ENCODE peak calls at places on chromosomes 16 and 17, in seven cellular contexts. One of them, this sample, is unnamed.

GRCh38 chr16:72312862-72313261 is 140.9 kb upstream of the PMFBP1 start:
- DNase-seq in mesendoderm: no peak
- DNase-seq in H9: no peak
- DNase-seq in neuronal stem cell: no peak
- DNase-seq in H1: no peak
- DNase-seq in mesenchymal stem cell: no peak
- DNase-seq in trophoblast cell: no peak
- DNase-seq in this sample: peak

GRCh38 chr16:80976946-80977345 is 29.7 kb downstream of the CMC2 start:
- DNase-seq in mesendoderm: no peak
- DNase-seq in H9: no peak
- DNase-seq in neuronal stem cell: no peak
- DNase-seq in H1: no peak
- DNase-seq in mesenchymal stem cell: peak
- DNase-seq in trophoblast cell: no peak
- DNase-seq in this sample: peak

GRCh38 chr17:66678061-66678460 is 156.9 kb upstream of the CACNG5 start:
- DNase-seq in mesendoderm: no peak
- DNase-seq in H9: peak
- DNase-seq in neuronal stem cell: no peak
- DNase-seq in H1: no peak
- DNase-seq in mesenchymal stem cell: no peak
- DNase-seq in trophoblast cell: no peak
- DNase-seq in this sample: no peak

GRCh38 chr17:8825802-8826201 is 26.6 kb upstream of the MFSD6L start:
- DNase-seq in mesendoderm: no peak
- DNase-seq in H9: no peak
- DNase-seq in neuronal stem cell: no peak
- DNase-seq in H1: peak
- DNase-seq in mesenchymal stem cell: no peak
- DNase-seq in trophoblast cell: no peak
- DNase-seq in this sample: no peak

GRCh38 chr17:72609501-72609900 is 483.0 kb downstream of the SLC39A11 start:
- DNase-seq in mesendoderm: no peak
- DNase-seq in H9: no peak
- DNase-seq in neuronal stem cell: no peak
- DNase-seq in H1: no peak
- DNase-seq in mesenchymal stem cell: no peak
- DNase-seq in trophoblast cell: no peak
- DNase-seq in this sample: peak

GRCh38 chr17:35578929-35579448 is 618 bp upstream of the PEX12 start:
- DNase-seq in mesendoderm: no peak
- DNase-seq in H9: no peak
- DNase-seq in neuronal stem cell: no peak
- DNase-seq in H1: no peak
- DNase-seq in mesenchymal stem cell: peak
- DNase-seq in trophoblast cell: no peak
- DNase-seq in this sample: no peak

GRCh38 chr17:39935896-39936295 is 8.4 kb downstream of the LRRC3C start:
- DNase-seq in mesendoderm: no peak
- DNase-seq in H9: no peak
- DNase-seq in neuronal stem cell: no peak
- DNase-seq in H1: no peak
- DNase-seq in mesenchymal stem cell: no peak
- DNase-seq in trophoblast cell: no peak
- DNase-seq in this sample: peak

GRCh38 chr17:53032861-53033271 is 789.9 kb upstream of the KIF2B start:
- DNase-seq in mesendoderm: peak
- DNase-seq in H9: peak
- DNase-seq in neuronal stem cell: peak
- DNase-seq in H1: peak
- DNase-seq in mesenchymal stem cell: peak
- DNase-seq in trophoblast cell: no peak
- DNase-seq in this sample: peak

GRCh38 chr16:49588729-49589384 is 215.3 kb downstream of the C16orf78 start:
- DNase-seq in mesendoderm: peak
- DNase-seq in H9: peak
- DNase-seq in neuronal stem cell: no peak
- DNase-seq in H1: peak
- DNase-seq in mesenchymal stem cell: peak
- DNase-seq in trophoblast cell: no peak
- DNase-seq in this sample: peak

GRCh38 chr16:25493136-25493811 is 198.5 kb upstream of the HS3ST4 start:
- DNase-seq in mesendoderm: no peak
- DNase-seq in H9: no peak
- DNase-seq in neuronal stem cell: no peak
- DNase-seq in H1: no peak
- DNase-seq in mesenchymal stem cell: no peak
- DNase-seq in trophoblast cell: no peak
- DNase-seq in this sample: no peak

GRCh38 chr17:39393732-39394131 is 7.7 kb downstream of the FBXL20 start:
- DNase-seq in mesendoderm: no peak
- DNase-seq in H9: no peak
- DNase-seq in neuronal stem cell: no peak
- DNase-seq in H1: no peak
- DNase-seq in mesenchymal stem cell: no peak
- DNase-seq in trophoblast cell: no peak
- DNase-seq in this sample: no peak

GRCh38 chr17:73462830-73463229 is 151.0 kb upstream of the CDC42EP4 start:
- DNase-seq in mesendoderm: no peak
- DNase-seq in H9: no peak
- DNase-seq in neuronal stem cell: no peak
- DNase-seq in H1: no peak
- DNase-seq in mesenchymal stem cell: no peak
- DNase-seq in trophoblast cell: no peak
- DNase-seq in this sample: no peak

GRCh38 chr17:17258011-17258410 is 21.0 kb upstream of the FLCN start:
- DNase-seq in mesendoderm: no peak
- DNase-seq in H9: no peak
- DNase-seq in neuronal stem cell: no peak
- DNase-seq in H1: no peak
- DNase-seq in mesenchymal stem cell: no peak
- DNase-seq in trophoblast cell: no peak
- DNase-seq in this sample: no peak

GRCh38 chr17:19369107-19369778 is 6.7 kb upstream of the B9D1 start:
- DNase-seq in mesendoderm: no peak
- DNase-seq in H9: no peak
- DNase-seq in neuronal stem cell: no peak
- DNase-seq in H1: no peak
- DNase-seq in mesenchymal stem cell: no peak
- DNase-seq in trophoblast cell: no peak
- DNase-seq in this sample: no peak

GRCh38 chr17:14737984-14738651 is 437.2 kb downstream of the HS3ST3B1 start:
- DNase-seq in mesendoderm: peak
- DNase-seq in H9: peak
- DNase-seq in neuronal stem cell: peak
- DNase-seq in H1: no peak
- DNase-seq in mesenchymal stem cell: peak
- DNase-seq in trophoblast cell: peak
- DNase-seq in this sample: peak

GRCh38 chr17:15457723-15458094 is 9.7 kb downstream of the CDRT4 start:
- DNase-seq in mesendoderm: no peak
- DNase-seq in H9: no peak
- DNase-seq in neuronal stem cell: no peak
- DNase-seq in H1: no peak
- DNase-seq in mesenchymal stem cell: no peak
- DNase-seq in trophoblast cell: no peak
- DNase-seq in this sample: no peak

GRCh38 chr16:70429888-70430666 is 8.8 kb downstream of the ST3GAL2 start:
- DNase-seq in mesendoderm: no peak
- DNase-seq in H9: no peak
- DNase-seq in neuronal stem cell: no peak
- DNase-seq in H1: no peak
- DNase-seq in mesenchymal stem cell: no peak
- DNase-seq in trophoblast cell: no peak
- DNase-seq in this sample: no peak

GRCh38 chr16:4586297-4586696 is 28.4 kb downstream of the UBALD1 start:
- DNase-seq in mesendoderm: no peak
- DNase-seq in H9: no peak
- DNase-seq in neuronal stem cell: no peak
- DNase-seq in H1: no peak
- DNase-seq in mesenchymal stem cell: no peak
- DNase-seq in trophoblast cell: no peak
- DNase-seq in this sample: no peak

GRCh38 chr16:24758373-24758772 is 28.9 kb downstream of the TNRC6A start:
- DNase-seq in mesendoderm: peak
- DNase-seq in H9: no peak
- DNase-seq in neuronal stem cell: no peak
- DNase-seq in H1: no peak
- DNase-seq in mesenchymal stem cell: no peak
- DNase-seq in trophoblast cell: no peak
- DNase-seq in this sample: peak

GRCh38 chr16:56910114-56910511 is 21.8 kb upstream of the HERPUD1 start:
- DNase-seq in mesendoderm: no peak
- DNase-seq in H9: no peak
- DNase-seq in neuronal stem cell: no peak
- DNase-seq in H1: no peak
- DNase-seq in mesenchymal stem cell: no peak
- DNase-seq in trophoblast cell: no peak
- DNase-seq in this sample: no peak

GRCh38 chr17:7867881-7868329 is 10.1 kb downstream of the CYB5D1 start:
- DNase-seq in mesendoderm: no peak
- DNase-seq in H9: no peak
- DNase-seq in neuronal stem cell: no peak
- DNase-seq in H1: no peak
- DNase-seq in mesenchymal stem cell: no peak
- DNase-seq in trophoblast cell: no peak
- DNase-seq in this sample: no peak

GRCh38 chr16:84386044-84386443 is 17.7 kb downstream of the ATP2C2 start:
- DNase-seq in mesendoderm: no peak
- DNase-seq in H9: no peak
- DNase-seq in neuronal stem cell: no peak
- DNase-seq in H1: no peak
- DNase-seq in mesenchymal stem cell: no peak
- DNase-seq in trophoblast cell: no peak
- DNase-seq in this sample: no peak

GRCh38 chr16:84383106-84383505 is 14.8 kb downstream of the ATP2C2 start:
- DNase-seq in mesendoderm: no peak
- DNase-seq in H9: no peak
- DNase-seq in neuronal stem cell: no peak
- DNase-seq in H1: no peak
- DNase-seq in mesenchymal stem cell: no peak
- DNase-seq in trophoblast cell: no peak
- DNase-seq in this sample: no peak

GRCh38 chr16:84390131-84390785 is 21.9 kb downstream of the ATP2C2 start:
- DNase-seq in mesendoderm: peak
- DNase-seq in H9: no peak
- DNase-seq in neuronal stem cell: no peak
- DNase-seq in H1: no peak
- DNase-seq in mesenchymal stem cell: no peak
- DNase-seq in trophoblast cell: no peak
- DNase-seq in this sample: no peak

GRCh38 chr16:84391151-84391873 is 23.0 kb downstream of the ATP2C2 start:
- DNase-seq in mesendoderm: no peak
- DNase-seq in H9: no peak
- DNase-seq in neuronal stem cell: no peak
- DNase-seq in H1: no peak
- DNase-seq in mesenchymal stem cell: no peak
- DNase-seq in trophoblast cell: no peak
- DNase-seq in this sample: peak

DNA sequence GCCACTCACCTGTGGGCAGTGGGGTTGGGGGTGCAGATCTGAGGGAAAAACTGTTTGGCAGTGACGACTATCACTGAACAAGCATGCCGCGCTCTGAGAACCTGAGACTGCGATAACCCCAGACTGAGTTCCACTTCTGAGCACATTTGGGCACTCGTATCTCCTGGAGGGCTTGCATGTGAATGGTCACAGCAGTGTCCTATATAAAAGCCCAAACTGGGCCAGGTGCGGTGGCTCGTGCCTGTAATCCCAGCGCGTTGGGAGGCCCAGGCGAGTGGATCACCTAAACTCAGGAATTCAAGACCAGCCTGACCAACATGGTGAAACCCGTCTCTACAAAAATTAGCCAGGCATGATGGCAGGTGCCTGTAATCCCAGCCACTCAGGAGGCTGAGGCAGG is 18.7 kb downstream of the ATP2C2 start:
- DNase-seq in mesendoderm: no peak
- DNase-seq in H9: no peak
- DNase-seq in neuronal stem cell: no peak
- DNase-seq in H1: no peak
- DNase-seq in mesenchymal stem cell: no peak
- DNase-seq in trophoblast cell: no peak
- DNase-seq in this sample: no peak
- H3K23ac ChIP-seq in mesendoderm: no peak
- H3K23ac ChIP-seq in H9: no peak
- H3K23ac ChIP-seq in neuronal stem cell: no peak
- H3K23ac ChIP-seq in H1: no peak
- H3K23ac ChIP-seq in mesenchymal stem cell: no peak
- H3K23ac ChIP-seq in trophoblast cell: no peak
- H3K23ac ChIP-seq in this sample: no peak

GRCh38 chr17:82865996-82866395 is 26.2 kb upstream of the ZNF750 start:
- DNase-seq in mesendoderm: no peak
- DNase-seq in H9: no peak
- DNase-seq in neuronal stem cell: no peak
- DNase-seq in H1: no peak
- DNase-seq in mesenchymal stem cell: no peak
- DNase-seq in trophoblast cell: no peak
- DNase-seq in this sample: no peak
- H3K4me2 ChIP-seq in mesendoderm: no peak
- H3K4me2 ChIP-seq in H9: no peak
- H3K4me2 ChIP-seq in neuronal stem cell: no peak
- H3K4me2 ChIP-seq in H1: no peak
- H3K4me2 ChIP-seq in mesenchymal stem cell: no peak
- H3K4me2 ChIP-seq in trophoblast cell: no peak
- H3K4me2 ChIP-seq in this sample: no peak

GRCh38 chr17:48439072-48439471 is 9.1 kb upstream of the SKAP1 start:
- DNase-seq in mesendoderm: no peak
- DNase-seq in H9: no peak
- DNase-seq in neuronal stem cell: no peak
- DNase-seq in H1: no peak
- DNase-seq in mesenchymal stem cell: no peak
- DNase-seq in trophoblast cell: no peak
- DNase-seq in this sample: no peak
- H3K23ac ChIP-seq in mesendoderm: no peak
- H3K23ac ChIP-seq in H9: no peak
- H3K23ac ChIP-seq in neuronal stem cell: no peak
- H3K23ac ChIP-seq in H1: no peak
- H3K23ac ChIP-seq in mesenchymal stem cell: no peak
- H3K23ac ChIP-seq in trophoblast cell: no peak
- H3K23ac ChIP-seq in this sample: no peak

DNA sequence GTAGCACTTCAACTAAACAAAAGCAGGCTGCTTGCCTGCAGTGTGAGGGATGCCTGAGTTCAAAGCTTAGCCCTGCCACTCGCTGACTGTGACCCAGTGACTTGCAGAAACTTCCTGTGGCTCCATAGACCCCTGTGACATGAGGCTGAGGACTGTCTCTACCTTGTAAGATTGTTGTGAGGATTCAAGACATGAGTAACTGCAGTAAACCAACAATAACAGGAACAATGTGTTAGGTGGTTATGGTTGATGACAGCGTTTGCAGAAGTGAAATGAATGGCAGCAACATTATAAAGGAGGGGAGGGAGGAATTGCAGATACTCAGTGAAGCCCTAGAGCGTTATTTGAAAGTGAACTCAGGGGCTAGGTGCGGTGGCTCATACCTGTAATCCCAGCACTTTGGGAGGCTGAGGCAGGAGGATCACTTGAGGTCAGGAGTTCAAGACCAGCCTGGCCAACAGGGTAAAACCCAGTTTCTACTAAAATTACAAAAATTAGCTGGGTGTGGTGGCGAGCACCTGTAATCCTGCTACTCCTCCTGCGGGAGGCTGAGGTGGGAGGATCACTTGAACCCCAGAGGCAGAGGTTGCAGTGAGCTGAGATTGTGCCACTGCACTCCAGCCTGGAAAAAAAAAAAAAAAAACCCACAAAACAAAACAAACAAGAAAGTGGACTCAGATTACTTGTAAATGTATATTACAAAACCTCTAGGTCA is 33.5 kb upstream of the EMP2 start:
- DNase-seq in mesendoderm: no peak
- DNase-seq in H9: no peak
- DNase-seq in neuronal stem cell: no peak
- DNase-seq in H1: no peak
- DNase-seq in mesenchymal stem cell: no peak
- DNase-seq in trophoblast cell: no peak
- DNase-seq in this sample: no peak
- H3K4me2 ChIP-seq in mesendoderm: no peak
- H3K4me2 ChIP-seq in H9: no peak
- H3K4me2 ChIP-seq in neuronal stem cell: no peak
- H3K4me2 ChIP-seq in H1: no peak
- H3K4me2 ChIP-seq in mesenchymal stem cell: no peak
- H3K4me2 ChIP-seq in trophoblast cell: no peak
- H3K4me2 ChIP-seq in this sample: no peak

This sample was measured in IMR-90.